ENCODE peak calls at places on chromosomes 7 and 10, in six cellular contexts. D is transverse colon, Q is K562, H is GM12891, X is upper lobe of left lung, O is A549. B is an unnamed sample.

GRCh38 chr7:82521906-82522445 is 78.4 kb upstream of the CACNA2D1 start:
- DNase-seq in Q (no peak), X (no peak), O (no peak), D (no peak), H (no peak), B (no peak)

GRCh38 chr7:66088861-66089838 is 13.5 kb downstream of the ASL start:
- DNase-seq in X (no peak), Q (no peak), O (no peak), H (no peak), D (no peak), B (no peak)

GRCh38 chr10:132198068-132198370 is 11.3 kb downstream of the DPYSL4 start:
- DNase-seq in X (no peak), D (no peak), Q (no peak), O (no peak), H (no peak), B (no peak)

GRCh38 chr10:50421026-50421719 is 169.9 kb upstream of the ASAH2 start:
- DNase-seq in O (peak), Q (peak), H (no peak), D (peak), X (peak), B (peak)

GRCh38 chr7:106313456-106313891 is 28.7 kb upstream of the NAMPT start:
- DNase-seq in O (peak), D (no peak), Q (no peak), H (no peak), X (no peak), B (no peak)

GRCh38 chr10:130992802-130993523 is 318.6 kb downstream of the TCERG1L start:
- DNase-seq in O (no peak), D (no peak), X (no peak), Q (no peak), H (no peak), B (no peak)

GRCh38 chr7:117715784-117716445 is 157.3 kb downstream of the CTTNBP2 start:
- DNase-seq in X (peak), D (peak), Q (no peak), H (peak), O (peak), B (peak)

GRCh38 chr7:133934974-133935330 is 192.2 kb upstream of the LRGUK start:
- DNase-seq in Q (no peak), X (no peak), O (no peak), D (no peak), H (no peak), B (no peak)

GRCh38 chr10:8044908-8045727 is 9.4 kb upstream of the GATA3 start:
- DNase-seq in X (no peak), O (no peak), Q (peak), D (no peak), H (no peak), B (no peak)

GRCh38 chr7:16668049-16668858 is 22.3 kb downstream of the BZW2 start:
- DNase-seq in H (no peak), Q (peak), D (peak), X (peak), O (peak), B (peak)

GRCh38 chr7:44750921-44751571 is 2.4 kb downstream of the ZMIZ2 start:
- DNase-seq in H (peak), Q (no peak), O (no peak), D (peak), X (no peak), B (no peak)

GRCh38 chr10:132396495-132397035 is 435 bp upstream of the PWWP2B start:
- DNase-seq in Q (peak), D (peak), X (peak), H (peak), O (peak), B (peak)

GRCh38 chr10:46218921-46219320 is 67.9 kb upstream of the ANTXRL start:
- DNase-seq in O (no peak), Q (peak), X (no peak), H (no peak), D (no peak), B (peak)

GRCh38 chr7:139387594-139387993 is 27.9 kb downstream of the LUC7L2 start:
- DNase-seq in H (no peak), O (no peak), D (no peak), Q (no peak), X (no peak), B (no peak)

GRCh38 chr7:82234457-82235049 is 209.0 kb downstream of the CACNA2D1 start:
- DNase-seq in Q (no peak), D (no peak), H (no peak), X (no peak), O (peak), B (peak)

GRCh38 chr10:102113956-102114857 is 6.0 kb downstream of the LDB1 start:
- DNase-seq in Q (no peak), X (no peak), O (no peak), D (peak), H (no peak), B (peak)

GRCh38 chr10:69446650-69447151 is 4.6 kb upstream of the TSPAN15 start:
- DNase-seq in H (no peak), X (no peak), Q (peak), D (no peak), O (peak), B (no peak)

DNA sequence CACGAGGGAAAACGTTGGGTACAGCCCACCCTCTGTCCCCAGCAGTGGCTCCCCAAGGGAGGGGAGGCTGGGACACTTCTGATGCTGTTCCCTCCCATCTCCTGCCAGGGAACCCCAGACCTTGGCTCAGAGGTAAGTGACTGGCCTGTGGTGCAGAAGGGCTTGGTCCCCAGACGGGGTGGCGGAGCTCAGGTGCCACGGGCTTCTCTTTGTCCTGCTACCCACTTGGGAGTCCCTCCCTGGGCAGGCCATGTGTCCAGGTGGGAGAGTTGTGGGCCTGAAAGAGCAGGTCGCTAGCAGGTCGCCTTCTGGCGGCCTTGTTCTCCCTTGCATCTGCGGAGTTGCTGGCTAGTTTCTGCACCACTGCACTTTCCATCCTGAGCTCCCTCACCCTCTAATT is 10.1 kb downstream of the ATP5MF start:
- DNase-seq in Q (no peak), H (no peak), X (no peak), D (no peak), O (no peak), B (no peak)
- TF ChIP-seq POLR2A in Q (peak), H (peak), X (no peak), D (no peak), O (no peak), B (peak)

DNA sequence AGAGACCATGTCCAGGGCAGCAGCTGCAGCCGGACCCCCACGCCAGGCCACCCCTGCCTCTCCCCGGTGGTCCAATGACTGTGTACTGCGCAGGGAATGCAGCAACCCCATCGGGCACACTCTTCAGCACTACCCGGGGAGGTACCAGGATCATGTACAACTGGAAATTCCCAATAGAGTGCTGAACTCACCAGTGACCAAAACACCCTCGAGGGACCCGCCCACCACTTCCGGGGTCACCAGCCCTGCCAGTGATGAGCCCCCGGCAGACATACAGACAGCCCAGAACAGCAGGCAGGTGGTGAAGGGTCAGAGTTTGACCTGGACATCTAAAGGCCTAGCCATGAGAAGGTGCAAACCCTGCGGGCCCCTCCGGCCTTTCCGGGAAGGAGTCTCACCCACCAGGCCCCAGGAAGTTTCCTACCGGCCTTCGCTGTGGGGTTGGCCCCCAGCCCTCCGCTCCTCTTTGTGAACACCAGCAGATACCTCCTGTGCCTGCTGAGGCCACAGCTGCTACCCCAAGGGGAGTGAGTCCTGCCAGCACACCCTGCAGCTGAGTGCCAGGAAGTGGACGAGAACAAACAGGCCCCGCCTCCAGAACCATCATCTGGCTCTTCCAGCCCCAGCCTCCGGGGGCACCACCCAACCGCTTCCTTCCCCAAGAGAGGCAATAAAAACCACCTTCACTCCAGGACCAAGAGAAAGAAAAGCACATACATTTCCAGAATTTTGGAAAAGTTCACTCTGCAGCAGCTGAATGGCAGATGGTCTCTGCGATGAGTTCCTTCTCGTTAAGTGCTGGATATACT is 5.0 kb upstream of the ANKRD61 start:
- DNase-seq in H (peak), O (peak), Q (peak), D (peak), X (peak), B (peak)
- TF ChIP-seq POLR2A in H (no peak), O (no peak), Q (no peak), D (peak), X (peak), B (peak)

GRCh38 chr7:5691536-5692090 is 89.8 kb downstream of the RNF216 start:
- DNase-seq in X (no peak), Q (no peak), O (no peak), H (no peak), D (no peak), B (no peak)

GRCh38 chr7:5692845-5693278 is 88.6 kb downstream of the RNF216 start:
- DNase-seq in Q (no peak), O (peak), H (no peak), X (no peak), D (no peak), B (no peak)

GRCh38 chr7:5693529-5693928 is 87.9 kb downstream of the RNF216 start:
- DNase-seq in D (no peak), O (peak), X (peak), Q (no peak), H (no peak), B (no peak)

GRCh38 chr7:5690931-5691461 is 90.5 kb downstream of the RNF216 start:
- DNase-seq in H (no peak), X (peak), O (no peak), D (no peak), Q (no peak), B (no peak)

DNA sequence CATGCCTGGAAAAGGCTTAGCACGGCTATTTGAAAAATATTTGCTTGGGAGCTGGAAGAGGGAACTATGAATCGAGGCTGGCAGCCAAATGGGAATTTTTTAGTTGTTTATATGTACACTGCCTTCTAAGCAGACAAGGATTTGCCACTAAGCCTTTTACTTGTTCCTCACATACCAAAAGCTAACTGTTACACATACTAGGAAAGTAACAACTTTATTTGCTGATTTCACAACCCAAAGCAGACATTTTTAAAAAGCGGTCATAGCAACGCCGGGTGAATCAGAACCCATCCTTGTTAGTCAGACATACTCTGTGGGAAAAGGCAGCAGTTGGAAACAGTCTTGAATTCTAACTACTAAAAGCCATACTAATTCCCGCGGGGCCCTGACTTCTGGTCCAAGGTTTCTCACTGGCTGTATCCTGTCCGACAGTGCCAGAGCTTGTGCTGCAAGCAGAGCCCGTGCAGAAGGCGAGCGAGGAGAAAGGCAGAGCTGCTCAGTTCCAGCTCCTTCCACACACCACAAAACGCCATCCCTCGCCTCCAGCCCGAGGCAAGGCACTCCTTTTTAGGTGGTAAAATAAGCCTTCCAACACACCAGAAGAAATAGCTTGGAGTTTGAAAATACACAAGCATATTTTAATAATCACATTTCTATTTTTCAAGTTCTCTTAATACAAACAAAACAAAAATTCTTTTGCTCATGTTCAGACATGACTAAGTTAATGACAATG is 89.2 kb downstream of the RNF216 start:
- DNase-seq in H (no peak), X (peak), O (peak), Q (no peak), D (peak), B (no peak)
- TF ChIP-seq POLR2A in H (no peak), X (peak), O (no peak), Q (no peak), D (peak), B (no peak)

GRCh38 chr7:71548746-71549145 is 416.8 kb downstream of the GALNT17 start:
- DNase-seq in O (no peak), D (no peak), X (no peak), Q (no peak), H (no peak), B (no peak)
- TF ChIP-seq POLR2A in O (no peak), D (no peak), X (no peak), Q (no peak), H (no peak), B (no peak)

DNA sequence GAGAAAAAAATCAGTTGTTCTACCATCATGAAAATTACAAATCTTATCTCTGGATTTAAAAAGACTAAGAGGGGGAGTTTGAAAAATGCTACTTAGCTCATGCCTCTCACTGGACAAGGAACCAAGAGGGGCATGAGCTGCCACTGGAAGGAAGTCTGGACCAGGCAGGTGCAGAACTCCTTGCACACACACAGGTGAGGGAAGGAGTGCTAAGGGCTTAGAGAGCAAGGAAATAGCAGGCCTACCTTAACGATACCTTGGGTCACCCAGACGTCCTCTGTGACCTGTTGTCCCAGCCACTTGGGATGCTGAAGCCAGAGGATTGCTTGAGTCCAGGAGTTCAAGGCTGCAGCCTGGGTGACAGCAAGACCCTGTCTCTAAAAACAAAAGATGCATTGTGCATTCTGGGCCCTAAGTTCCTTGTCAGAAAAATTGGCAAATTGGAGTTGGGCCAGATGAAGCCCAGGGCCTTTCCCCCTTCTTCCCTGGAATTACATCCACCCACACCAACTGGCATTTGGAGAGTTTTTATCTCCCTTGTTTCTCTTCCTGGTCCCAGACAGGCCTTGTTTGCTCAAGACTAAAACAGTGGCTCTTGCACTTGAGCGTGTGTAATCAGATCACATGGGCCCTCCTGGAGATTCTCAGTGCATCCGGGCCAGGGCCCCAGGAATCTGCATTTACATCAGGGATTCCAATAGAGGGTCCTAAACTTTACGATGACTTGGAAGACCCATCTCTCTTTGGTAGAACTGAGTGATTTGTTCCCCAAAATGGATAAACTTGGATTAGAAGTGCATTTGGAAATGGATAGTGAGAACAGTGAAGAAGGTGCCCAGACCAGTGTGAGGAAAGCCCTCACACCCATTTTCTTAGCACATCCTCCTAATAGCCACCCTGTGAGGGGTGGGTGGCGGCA is 3.0 kb downstream of the DDIT4 start:
- DNase-seq in O (peak), Q (no peak), D (peak), X (no peak), H (no peak), B (peak)
- TF ChIP-seq POLR2A in O (peak), Q (peak), D (no peak), X (no peak), H (peak), B (peak)

GRCh38 chr7:99944508-99945070 is 15.2 kb upstream of the GJC3 start:
- DNase-seq in O (no peak), D (no peak), Q (no peak), X (no peak), H (no peak), B (no peak)

GRCh38 chr7:99938296-99938695 is 8.9 kb upstream of the GJC3 start:
- DNase-seq in D (no peak), X (no peak), H (no peak), O (no peak), Q (no peak), B (no peak)

GRCh38 chr7:99947608-99948007 is 18.2 kb upstream of the GJC3 start:
- DNase-seq in Q (no peak), O (no peak), X (no peak), H (no peak), D (no peak), B (no peak)

GRCh38 chr7:99949645-99950228 is 20.3 kb upstream of the GJC3 start:
- DNase-seq in H (no peak), X (no peak), O (peak), D (no peak), Q (no peak), B (no peak)

GRCh38 chr7:99943641-99944507 is 14.5 kb upstream of the GJC3 start:
- DNase-seq in O (no peak), H (no peak), D (no peak), X (no peak), Q (no peak), B (no peak)
- TF ChIP-seq POLR2A in O (no peak), H (no peak), D (no peak), X (no peak), Q (no peak), B (no peak)